ENCODE peak calls at places on chromosomes 3 and 15, in nine cellular contexts. One of them, this sample, is unnamed.

GRCh38 chr3:104785966-104786365 is 580.7 kb upstream of the ALCAM start:
- DNase-seq in uterus: no peak
- DNase-seq in CD4-positive, alpha-beta T cell: no peak
- DNase-seq in neural progenitor cell: no peak
- DNase-seq in IMR-90: peak
- DNase-seq in cardiac muscle cell: no peak
- DNase-seq in breast epithelium: no peak
- DNase-seq in pancreas: no peak
- DNase-seq in lower lobe of right lung: no peak
- DNase-seq in this sample: no peak

GRCh38 chr3:141234283-141234682 is 2.7 kb downstream of the PXYLP1 start:
- DNase-seq in pancreas: no peak
- DNase-seq in uterus: no peak
- DNase-seq in breast epithelium: no peak
- DNase-seq in cardiac muscle cell: peak
- DNase-seq in neural progenitor cell: no peak
- DNase-seq in IMR-90: no peak
- DNase-seq in CD4-positive, alpha-beta T cell: no peak
- DNase-seq in lower lobe of right lung: peak
- DNase-seq in this sample: no peak

GRCh38 chr15:58742022-58742421 is 7.5 kb downstream of the ADAM10 start:
- DNase-seq in lower lobe of right lung: no peak
- DNase-seq in uterus: no peak
- DNase-seq in breast epithelium: no peak
- DNase-seq in IMR-90: peak
- DNase-seq in cardiac muscle cell: no peak
- DNase-seq in CD4-positive, alpha-beta T cell: no peak
- DNase-seq in neural progenitor cell: no peak
- DNase-seq in pancreas: no peak
- DNase-seq in this sample: no peak

GRCh38 chr15:76391847-76392246 is 55.3 kb downstream of the ISL2 start:
- DNase-seq in lower lobe of right lung: no peak
- DNase-seq in CD4-positive, alpha-beta T cell: no peak
- DNase-seq in uterus: no peak
- DNase-seq in IMR-90: peak
- DNase-seq in cardiac muscle cell: no peak
- DNase-seq in breast epithelium: no peak
- DNase-seq in pancreas: no peak
- DNase-seq in neural progenitor cell: no peak
- DNase-seq in this sample: no peak

GRCh38 chr3:172065967-172066762 is 26.8 kb downstream of the FNDC3B start:
- DNase-seq in IMR-90: peak
- DNase-seq in neural progenitor cell: no peak
- DNase-seq in lower lobe of right lung: no peak
- DNase-seq in cardiac muscle cell: peak
- DNase-seq in uterus: no peak
- DNase-seq in pancreas: no peak
- DNase-seq in breast epithelium: no peak
- DNase-seq in CD4-positive, alpha-beta T cell: no peak
- DNase-seq in this sample: no peak

GRCh38 chr3:49636883-49637609 is 37.1 kb upstream of the APEH start:
- DNase-seq in pancreas: no peak
- DNase-seq in lower lobe of right lung: peak
- DNase-seq in IMR-90: no peak
- DNase-seq in neural progenitor cell: no peak
- DNase-seq in CD4-positive, alpha-beta T cell: no peak
- DNase-seq in breast epithelium: no peak
- DNase-seq in uterus: no peak
- DNase-seq in cardiac muscle cell: no peak
- DNase-seq in this sample: peak

GRCh38 chr3:128466840-128467541 is at the start of gene DNAJB8:
- DNase-seq in cardiac muscle cell: no peak
- DNase-seq in breast epithelium: no peak
- DNase-seq in CD4-positive, alpha-beta T cell: no peak
- DNase-seq in pancreas: no peak
- DNase-seq in neural progenitor cell: no peak
- DNase-seq in uterus: no peak
- DNase-seq in IMR-90: no peak
- DNase-seq in lower lobe of right lung: no peak
- DNase-seq in this sample: peak

GRCh38 chr3:191774485-191774884 is 313.5 kb downstream of the PYDC2 start:
- DNase-seq in neural progenitor cell: no peak
- DNase-seq in cardiac muscle cell: no peak
- DNase-seq in uterus: no peak
- DNase-seq in pancreas: no peak
- DNase-seq in lower lobe of right lung: no peak
- DNase-seq in breast epithelium: no peak
- DNase-seq in IMR-90: no peak
- DNase-seq in CD4-positive, alpha-beta T cell: no peak
- DNase-seq in this sample: no peak

GRCh38 chr15:67784057-67784781 is 41.1 kb upstream of the SKOR1 start:
- DNase-seq in neural progenitor cell: no peak
- DNase-seq in pancreas: no peak
- DNase-seq in breast epithelium: no peak
- DNase-seq in IMR-90: no peak
- DNase-seq in lower lobe of right lung: no peak
- DNase-seq in CD4-positive, alpha-beta T cell: peak
- DNase-seq in uterus: no peak
- DNase-seq in cardiac muscle cell: no peak
- DNase-seq in this sample: no peak

GRCh38 chr15:28020644-28021043 is 78.5 kb downstream of the OCA2 start:
- DNase-seq in neural progenitor cell: no peak
- DNase-seq in breast epithelium: no peak
- DNase-seq in CD4-positive, alpha-beta T cell: no peak
- DNase-seq in lower lobe of right lung: no peak
- DNase-seq in uterus: no peak
- DNase-seq in pancreas: no peak
- DNase-seq in cardiac muscle cell: no peak
- DNase-seq in IMR-90: no peak
- DNase-seq in this sample: no peak

GRCh38 chr3:63500196-63500595 is 152.3 kb upstream of the SNTN start:
- DNase-seq in breast epithelium: no peak
- DNase-seq in cardiac muscle cell: no peak
- DNase-seq in pancreas: no peak
- DNase-seq in lower lobe of right lung: no peak
- DNase-seq in neural progenitor cell: no peak
- DNase-seq in IMR-90: no peak
- DNase-seq in uterus: no peak
- DNase-seq in CD4-positive, alpha-beta T cell: no peak
- DNase-seq in this sample: no peak
- H3K27ac ChIP-seq in breast epithelium: no peak
- H3K27ac ChIP-seq in cardiac muscle cell: no peak
- H3K27ac ChIP-seq in pancreas: no peak
- H3K27ac ChIP-seq in lower lobe of right lung: no peak
- H3K27ac ChIP-seq in neural progenitor cell: no peak
- H3K27ac ChIP-seq in IMR-90: no peak
- H3K27ac ChIP-seq in uterus: no peak
- H3K27ac ChIP-seq in CD4-positive, alpha-beta T cell: no peak
- H3K27ac ChIP-seq in this sample: no peak

DNA sequence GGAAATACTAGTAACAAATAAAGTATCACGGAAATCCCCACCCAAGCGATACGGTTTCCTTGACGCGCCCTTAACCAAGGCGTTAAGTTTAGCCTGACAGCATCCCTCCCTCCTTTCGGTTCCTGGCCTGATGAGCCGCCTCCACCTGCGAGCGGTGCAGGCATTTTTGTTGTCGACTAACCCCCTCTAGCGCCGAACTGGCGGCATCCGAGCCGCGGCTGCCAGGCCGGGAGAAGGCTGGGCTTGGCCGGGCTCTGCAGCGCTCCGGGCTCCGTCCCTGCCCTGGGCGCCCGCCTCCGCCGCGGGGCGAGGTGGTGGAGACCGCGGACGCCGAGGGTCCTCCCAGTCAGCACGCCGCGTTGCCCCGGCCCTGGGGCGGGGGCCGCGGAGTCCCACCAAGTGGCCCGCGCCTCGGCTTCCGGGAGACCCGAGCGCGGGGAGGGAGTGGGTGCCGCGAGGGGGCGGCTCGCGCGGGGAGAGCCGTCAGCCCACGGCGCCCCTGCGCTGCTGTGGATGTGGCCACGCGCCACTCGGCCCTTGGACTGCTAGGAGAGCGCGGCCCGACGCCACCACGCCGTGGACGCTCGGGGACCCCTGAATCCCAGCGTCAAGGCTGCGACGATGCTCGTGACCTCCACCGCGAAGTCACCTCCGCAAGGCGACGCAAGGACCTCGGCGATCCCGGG is 1.1 kb upstream of the EPHA6 start:
- DNase-seq in uterus: peak
- DNase-seq in cardiac muscle cell: peak
- DNase-seq in pancreas: peak
- DNase-seq in breast epithelium: peak
- DNase-seq in CD4-positive, alpha-beta T cell: no peak
- DNase-seq in neural progenitor cell: peak
- DNase-seq in lower lobe of right lung: peak
- DNase-seq in IMR-90: peak
- DNase-seq in this sample: peak
- H3K27ac ChIP-seq in uterus: peak
- H3K27ac ChIP-seq in cardiac muscle cell: no peak
- H3K27ac ChIP-seq in pancreas: no peak
- H3K27ac ChIP-seq in breast epithelium: peak
- H3K27ac ChIP-seq in CD4-positive, alpha-beta T cell: no peak
- H3K27ac ChIP-seq in neural progenitor cell: no peak
- H3K27ac ChIP-seq in lower lobe of right lung: no peak
- H3K27ac ChIP-seq in IMR-90: no peak
- H3K27ac ChIP-seq in this sample: peak

DNA sequence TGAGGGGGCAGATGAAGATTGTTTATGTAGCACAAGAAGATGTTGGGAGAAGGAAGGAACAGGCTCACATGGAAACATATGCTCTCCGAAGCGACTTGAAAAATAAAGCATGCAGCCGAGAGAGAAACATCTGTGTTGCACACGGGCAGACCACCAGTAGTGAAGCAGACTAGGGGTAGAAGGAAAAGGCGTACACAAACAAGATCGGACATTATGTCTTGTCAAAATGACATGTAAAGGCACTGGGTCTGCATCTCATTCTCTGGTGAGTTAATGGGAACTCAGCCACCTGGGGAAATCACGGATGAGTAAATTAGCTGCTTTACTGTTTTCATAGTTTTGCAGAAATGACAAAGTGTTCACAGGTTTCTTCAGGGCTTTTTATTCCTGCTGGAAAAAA is 356.4 kb downstream of the ZIC4 start:
- DNase-seq in uterus: no peak
- DNase-seq in lower lobe of right lung: no peak
- DNase-seq in pancreas: no peak
- DNase-seq in CD4-positive, alpha-beta T cell: no peak
- DNase-seq in breast epithelium: no peak
- DNase-seq in neural progenitor cell: no peak
- DNase-seq in IMR-90: no peak
- DNase-seq in cardiac muscle cell: no peak
- DNase-seq in this sample: no peak
- H3K27ac ChIP-seq in uterus: no peak
- H3K27ac ChIP-seq in lower lobe of right lung: no peak
- H3K27ac ChIP-seq in pancreas: no peak
- H3K27ac ChIP-seq in CD4-positive, alpha-beta T cell: no peak
- H3K27ac ChIP-seq in breast epithelium: no peak
- H3K27ac ChIP-seq in neural progenitor cell: no peak
- H3K27ac ChIP-seq in IMR-90: no peak
- H3K27ac ChIP-seq in cardiac muscle cell: no peak
- H3K27ac ChIP-seq in this sample: no peak

DNA sequence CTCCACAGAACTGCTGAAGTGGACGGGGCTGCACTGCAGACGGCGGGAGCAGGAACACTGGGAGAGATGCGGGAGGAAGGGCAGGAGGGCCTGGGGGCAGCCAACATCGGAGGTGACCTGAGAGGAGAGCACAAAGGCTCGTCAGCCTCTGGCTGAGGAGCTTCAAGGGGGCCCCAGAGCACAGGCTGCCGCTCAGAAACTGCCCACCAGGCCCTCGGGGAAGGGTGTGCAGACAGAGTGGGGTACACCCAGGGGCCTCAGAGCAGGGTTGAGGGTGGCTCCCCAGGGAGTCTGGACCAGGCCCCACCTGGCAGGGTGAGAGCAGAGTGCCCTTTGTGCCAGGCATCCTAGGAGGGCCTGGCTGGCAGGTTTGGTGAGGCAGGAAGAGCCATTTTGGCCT is 14.7 kb upstream of the RHO start:
- DNase-seq in neural progenitor cell: no peak
- DNase-seq in lower lobe of right lung: no peak
- DNase-seq in pancreas: peak
- DNase-seq in cardiac muscle cell: no peak
- DNase-seq in CD4-positive, alpha-beta T cell: no peak
- DNase-seq in breast epithelium: no peak
- DNase-seq in IMR-90: no peak
- DNase-seq in uterus: no peak
- DNase-seq in this sample: no peak
- H3K27ac ChIP-seq in neural progenitor cell: no peak
- H3K27ac ChIP-seq in lower lobe of right lung: no peak
- H3K27ac ChIP-seq in pancreas: no peak
- H3K27ac ChIP-seq in cardiac muscle cell: peak
- H3K27ac ChIP-seq in CD4-positive, alpha-beta T cell: no peak
- H3K27ac ChIP-seq in breast epithelium: no peak
- H3K27ac ChIP-seq in IMR-90: no peak
- H3K27ac ChIP-seq in uterus: no peak
- H3K27ac ChIP-seq in this sample: no peak

GRCh38 chr3:130846181-130846580 is 47.7 kb upstream of the ATP2C1 start:
- DNase-seq in neural progenitor cell: no peak
- DNase-seq in cardiac muscle cell: no peak
- DNase-seq in uterus: no peak
- DNase-seq in IMR-90: no peak
- DNase-seq in breast epithelium: no peak
- DNase-seq in pancreas: no peak
- DNase-seq in CD4-positive, alpha-beta T cell: no peak
- DNase-seq in lower lobe of right lung: no peak
- DNase-seq in this sample: no peak

GRCh38 chr3:130849111-130849552 is 44.8 kb upstream of the ATP2C1 start:
- DNase-seq in breast epithelium: peak
- DNase-seq in cardiac muscle cell: no peak
- DNase-seq in pancreas: peak
- DNase-seq in uterus: no peak
- DNase-seq in lower lobe of right lung: peak
- DNase-seq in IMR-90: no peak
- DNase-seq in CD4-positive, alpha-beta T cell: no peak
- DNase-seq in neural progenitor cell: no peak
- DNase-seq in this sample: no peak

GRCh38 chr3:130854208-130854864 is 39.5 kb upstream of the ATP2C1 start:
- DNase-seq in IMR-90: no peak
- DNase-seq in CD4-positive, alpha-beta T cell: no peak
- DNase-seq in pancreas: no peak
- DNase-seq in neural progenitor cell: no peak
- DNase-seq in lower lobe of right lung: no peak
- DNase-seq in breast epithelium: no peak
- DNase-seq in uterus: no peak
- DNase-seq in cardiac muscle cell: no peak
- DNase-seq in this sample: no peak

GRCh38 chr3:130850846-130851245 is 43.0 kb upstream of the ATP2C1 start:
- DNase-seq in CD4-positive, alpha-beta T cell: no peak
- DNase-seq in IMR-90: no peak
- DNase-seq in pancreas: no peak
- DNase-seq in lower lobe of right lung: no peak
- DNase-seq in neural progenitor cell: no peak
- DNase-seq in cardiac muscle cell: peak
- DNase-seq in breast epithelium: no peak
- DNase-seq in uterus: no peak
- DNase-seq in this sample: no peak

GRCh38 chr3:130850044-130850797 is 43.7 kb upstream of the ATP2C1 start:
- DNase-seq in IMR-90: peak
- DNase-seq in CD4-positive, alpha-beta T cell: no peak
- DNase-seq in pancreas: no peak
- DNase-seq in uterus: no peak
- DNase-seq in breast epithelium: no peak
- DNase-seq in neural progenitor cell: no peak
- DNase-seq in cardiac muscle cell: peak
- DNase-seq in lower lobe of right lung: no peak
- DNase-seq in this sample: no peak
- H3K27ac ChIP-seq in IMR-90: no peak
- H3K27ac ChIP-seq in CD4-positive, alpha-beta T cell: no peak
- H3K27ac ChIP-seq in pancreas: no peak
- H3K27ac ChIP-seq in uterus: no peak
- H3K27ac ChIP-seq in breast epithelium: peak
- H3K27ac ChIP-seq in neural progenitor cell: no peak
- H3K27ac ChIP-seq in cardiac muscle cell: no peak
- H3K27ac ChIP-seq in lower lobe of right lung: peak
- H3K27ac ChIP-seq in this sample: peak

GRCh38 chr3:123834631-123835030 is 49.5 kb downstream of the MYLK start:
- DNase-seq in lower lobe of right lung: no peak
- DNase-seq in CD4-positive, alpha-beta T cell: no peak
- DNase-seq in neural progenitor cell: no peak
- DNase-seq in pancreas: no peak
- DNase-seq in IMR-90: peak
- DNase-seq in uterus: no peak
- DNase-seq in breast epithelium: peak
- DNase-seq in cardiac muscle cell: peak
- DNase-seq in this sample: no peak
- H3K27ac ChIP-seq in lower lobe of right lung: no peak
- H3K27ac ChIP-seq in CD4-positive, alpha-beta T cell: no peak
- H3K27ac ChIP-seq in neural progenitor cell: no peak
- H3K27ac ChIP-seq in pancreas: no peak
- H3K27ac ChIP-seq in IMR-90: peak
- H3K27ac ChIP-seq in uterus: no peak
- H3K27ac ChIP-seq in breast epithelium: no peak
- H3K27ac ChIP-seq in cardiac muscle cell: no peak
- H3K27ac ChIP-seq in this sample: no peak